ENCODE peak calls at places on chromosomes 2 and 18, in six cellular contexts. U, N, G, E, C and L are unnamed samples.

GRCh38 chr2:239109041-239109915 is 261.4 kb downstream of the TWIST2 start:
- DNase-seq in U (no peak), N (peak; percentile 74), G (no peak), E (no peak), C (no peak), L (no peak)

GRCh38 chr2:124983595-124983994 is 958.5 kb downstream of the CNTNAP5 start:
- DNase-seq in U (no peak), N (no peak), G (no peak), E (no peak), C (no peak), L (no peak)

GRCh38 chr2:34188464-34188863 is 589.4 kb upstream of the FAM98A start:
- DNase-seq in U (no peak), N (no peak), G (no peak), E (no peak), C (no peak), L (no peak)

GRCh38 chr2:127095784-127096183 is 11.2 kb downstream of the BIN1 start:
- DNase-seq in U (no peak), N (peak; percentile 14), G (no peak), E (no peak), C (no peak), L (no peak)

GRCh38 chr2:6823111-6823510 is 42.6 kb downstream of the CMPK2 start:
- DNase-seq in U (no peak), N (no peak), G (no peak), E (no peak), C (no peak), L (no peak)

GRCh38 chr18:21242141-21243040 is at the start of gene GREB1L:
- DNase-seq in U (peak; percentile 51), N (peak; percentile 45), G (peak; percentile 42), E (peak; percentile 33), C (peak; percentile 16), L (peak; percentile 73)

GRCh38 chr2:60351321-60351720 is 202.1 kb downstream of the BCL11A start:
- DNase-seq in U (no peak), N (no peak), G (no peak), E (no peak), C (no peak), L (no peak)

GRCh38 chr2:40242315-40242714 is 209.6 kb downstream of the SLC8A1 start:
- DNase-seq in U (no peak), N (no peak), G (no peak), E (no peak), C (no peak), L (no peak)

GRCh38 chr18:8610442-8610801 is 1.2 kb downstream of the RAB12 start:
- DNase-seq in U (no peak), N (peak; percentile 71), G (peak; percentile 33), E (no peak), C (no peak), L (no peak)

GRCh38 chr2:215554689-215555088 is 118.8 kb upstream of the FN1 start:
- DNase-seq in U (peak; percentile 77), N (no peak), G (no peak), E (no peak), C (no peak), L (no peak)

GRCh38 chr2:215552144-215552580 is 116.3 kb upstream of the FN1 start:
- DNase-seq in U (no peak), N (no peak), G (no peak), E (no peak), C (peak; percentile 95), L (no peak)

GRCh38 chr2:215550331-215550730 is 114.5 kb upstream of the FN1 start:
- DNase-seq in U (peak; percentile 43), N (no peak), G (no peak), E (no peak), C (no peak), L (no peak)

GRCh38 chr2:215556979-215557378 is 121.1 kb upstream of the FN1 start:
- DNase-seq in U (peak; percentile 44), N (no peak), G (no peak), E (no peak), C (no peak), L (no peak)

GRCh38 chr2:215553946-215554345 is 118.1 kb upstream of the FN1 start:
- DNase-seq in U (peak; percentile 43), N (no peak), G (no peak), E (no peak), C (no peak), L (no peak)
- TF ChIP-seq CTCF in U (peak; percentile 54), N (no peak), G (no peak), E (no peak), C (no peak), L (no peak)

GRCh38 chr2:159156834-159157233 is 129.7 kb downstream of the WDSUB1 start:
- DNase-seq in U (no peak), N (no peak), G (no peak), E (no peak), C (peak; percentile 9), L (no peak)

GRCh38 chr2:159155315-159155714 is 131.2 kb downstream of the WDSUB1 start:
- DNase-seq in U (no peak), N (no peak), G (no peak), E (no peak), C (no peak), L (no peak)

GRCh38 chr2:159153463-159153862 is 133.0 kb downstream of the WDSUB1 start:
- DNase-seq in U (no peak), N (no peak), G (no peak), E (no peak), C (no peak), L (no peak)

GRCh38 chr2:159157361-159158045 is 129.0 kb downstream of the WDSUB1 start:
- DNase-seq in U (no peak), N (no peak), G (no peak), E (no peak), C (no peak), L (no peak)

DNA sequence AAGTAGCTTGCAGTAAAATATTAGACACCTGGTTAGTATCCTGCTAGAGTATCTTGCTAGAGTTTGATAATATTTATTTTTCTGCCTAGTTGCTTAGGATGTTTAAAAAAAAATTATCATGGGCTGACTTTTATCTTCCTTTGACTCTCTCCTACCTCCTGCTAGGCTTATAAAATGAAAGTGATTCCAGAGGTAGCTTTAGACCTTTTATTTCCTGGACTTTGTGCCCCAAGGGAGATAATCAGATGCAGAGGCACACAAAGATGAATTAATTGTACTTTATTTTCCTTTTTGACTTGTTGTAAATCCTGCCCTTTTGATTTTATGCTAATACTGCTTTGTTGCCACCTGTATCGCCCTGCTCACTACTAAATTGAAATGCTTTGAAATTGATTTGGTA is 130.7 kb downstream of the WDSUB1 start:
- DNase-seq in U (peak; percentile 11), N (no peak), G (no peak), E (no peak), C (no peak), L (no peak)
- H3K4me1 ChIP-seq in U (peaks cover 3% of the 10 kb centered on the region), N (peaks cover 3% of the 10 kb centered on the region), G (peaks cover 60% of the 10 kb centered on the region), E (no peaks in the 10 kb centered on the region), C (no peaks in the 10 kb centered on the region), L (no peaks in the 10 kb centered on the region)

DNA sequence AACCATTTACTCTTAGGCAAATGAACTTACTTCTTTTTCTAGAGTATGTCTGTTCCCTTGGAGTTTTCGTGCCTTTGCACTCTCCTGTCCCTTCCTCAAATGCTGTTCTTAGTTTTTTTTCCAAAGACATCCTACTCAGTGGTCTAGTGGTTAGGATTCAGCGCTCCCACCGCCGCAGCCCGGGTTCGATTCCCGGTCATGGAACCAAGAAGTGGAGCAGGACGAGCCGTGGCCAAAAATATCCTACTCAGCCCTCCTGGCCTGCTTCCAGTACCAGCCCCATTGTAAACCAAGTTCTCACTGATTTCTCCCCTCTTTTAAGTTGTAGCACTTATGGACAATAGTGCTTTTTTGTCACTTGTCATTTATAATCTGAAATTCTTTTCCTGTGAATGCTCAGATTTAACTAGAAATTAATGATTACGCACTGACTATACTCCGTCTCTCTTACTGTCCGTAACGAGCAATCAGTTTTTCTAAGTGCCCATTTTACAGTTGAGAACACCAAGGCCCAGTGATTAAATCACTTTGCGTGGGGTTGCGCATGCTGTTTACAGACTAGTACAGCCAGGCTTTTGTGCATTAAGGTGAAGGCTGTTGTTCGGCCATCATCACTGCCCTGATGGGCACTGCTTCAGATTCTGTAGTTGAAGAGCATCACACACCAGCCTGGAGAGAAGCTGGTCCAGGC is 17.9 kb downstream of the GREB1 start:
- DNase-seq in U (no peak), N (no peak), G (no peak), E (no peak), C (no peak), L (no peak)
- H3K27me3 ChIP-seq in U (peaks cover 13% of the 10 kb centered on the region), N (no peaks in the 10 kb centered on the region), G (no peaks in the 10 kb centered on the region), E (no peaks in the 10 kb centered on the region), C (no peaks in the 10 kb centered on the region), L (no peaks in the 10 kb centered on the region)

GRCh38 chr18:51350081-51350480 is 152.6 kb upstream of the MEX3C start:
- DNase-seq in U (no peak), N (no peak), G (no peak), E (no peak), C (no peak), L (no peak)

GRCh38 chr18:51361130-51361860 is 163.8 kb upstream of the MEX3C start:
- DNase-seq in U (peak; percentile 38), N (peak; percentile 25), G (peak; percentile 13), E (no peak), C (peak; percentile 60), L (no peak)

DNA sequence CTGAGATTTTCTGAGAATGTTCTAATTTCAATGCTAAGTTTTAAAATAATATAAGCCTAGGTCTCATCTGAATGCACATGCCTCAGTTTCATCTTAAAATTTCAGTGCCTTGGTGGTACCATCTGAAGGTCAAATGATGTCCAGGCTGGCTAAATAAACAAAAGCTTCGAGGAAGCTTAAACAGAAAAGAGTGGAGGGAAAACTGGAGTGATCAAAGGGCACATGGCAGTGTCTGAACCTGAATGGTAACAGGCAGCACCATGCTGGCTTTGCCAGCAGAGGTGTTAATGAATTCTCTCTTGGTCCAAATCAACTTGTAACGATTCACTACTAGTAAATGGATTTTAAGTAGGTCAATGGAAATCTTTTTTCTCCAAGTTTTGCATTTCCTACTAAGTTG is 158.4 kb upstream of the MEX3C start:
- DNase-seq in U (no peak), N (no peak), G (no peak), E (no peak), C (no peak), L (no peak)
- TF ChIP-seq CTCF in U (no peak), N (no peak), G (no peak), E (no peak), C (no peak), L (no peak)

DNA sequence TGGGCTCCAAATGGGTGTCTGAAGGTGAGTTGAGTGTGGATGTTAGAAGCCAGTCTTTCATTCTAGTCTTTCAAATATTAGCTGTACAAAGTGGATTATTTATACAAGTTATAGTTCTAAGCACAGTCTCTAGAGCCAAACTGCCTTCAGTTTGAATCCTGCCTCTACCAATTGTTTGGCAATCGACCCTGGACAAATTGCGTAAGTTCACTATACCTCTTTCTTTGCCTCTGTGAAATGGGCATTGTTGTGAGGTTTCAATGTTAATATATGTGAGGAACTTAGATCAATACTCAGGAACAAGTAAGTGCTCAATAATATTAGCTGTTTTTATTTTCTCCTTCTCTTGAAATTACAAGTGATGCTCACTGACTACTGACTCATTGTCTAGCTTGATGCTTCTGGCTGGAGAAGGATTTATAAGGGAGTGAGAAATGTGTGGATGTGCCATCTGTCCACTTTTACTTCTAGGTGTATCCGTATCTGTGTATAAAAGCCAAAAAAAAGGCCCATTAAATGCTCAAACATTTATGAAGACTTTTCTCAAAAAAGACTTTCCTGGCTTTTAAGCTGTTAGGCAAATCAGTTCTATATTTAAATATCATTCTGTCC is 48.1 kb upstream of the RAPH1 start:
- DNase-seq in U (no peak), N (no peak), G (no peak), E (no peak), C (no peak), L (no peak)
- H3K4me1 ChIP-seq in U (peaks cover 10% of the 10 kb centered on the region), N (peaks cover 31% of the 10 kb centered on the region), G (peaks cover 46% of the 10 kb centered on the region), E (no peaks in the 10 kb centered on the region), C (peaks cover 35% of the 10 kb centered on the region), L (peaks cover 34% of the 10 kb centered on the region)

GRCh38 chr18:24731981-24732380 is 271.5 kb downstream of the HRH4 start:
- DNase-seq in U (no peak), N (no peak), G (no peak), E (no peak), C (no peak), L (no peak)
- H3K27me3 ChIP-seq in U (peaks cover 62% of the 10 kb centered on the region), N (no peaks in the 10 kb centered on the region), G (no peaks in the 10 kb centered on the region), E (no peaks in the 10 kb centered on the region), C (no peaks in the 10 kb centered on the region), L (no peaks in the 10 kb centered on the region)